ENCODE peak calls at places on chromosomes 12 and 14, in seven cellular contexts. M, E, C, A, K, T and F are unnamed samples.

GRCh38 chr14:54681819-54682261 is 114.9 kb downstream of the SAMD4A start:
- DNase-seq in K (no peak), C (no peak), A (no peak), T (no peak), M (no peak), E (peak; percentile 89), F (no peak)

GRCh38 chr12:23950011-23950774 is 723 bp upstream of the SOX5 start:
- DNase-seq in T (peak; percentile 1), K (no peak), C (no peak), E (peak; percentile 18), A (no peak), M (no peak), F (no peak)

GRCh38 chr14:96564389-96564788 is 62.2 kb downstream of the PAPOLA start:
- DNase-seq in C (no peak), A (peak; percentile 30), T (peak; percentile 13), E (peak; percentile 4), M (no peak), K (no peak), F (no peak)

GRCh38 chr14:31426663-31427062 is 6.3 kb upstream of the HEATR5A start:
- DNase-seq in K (no peak), E (no peak), C (no peak), A (no peak), T (no peak), M (no peak), F (no peak)

GRCh38 chr12:56398324-56398723 is 35.7 kb upstream of the APOF start:
- DNase-seq in K (no peak), E (no peak), C (no peak), M (no peak), A (no peak), T (no peak), F (no peak)

GRCh38 chr12:67991158-67991557 is 1.9 kb downstream of the IFNG-AS1 start:
- DNase-seq in T (no peak), M (no peak), A (no peak), K (peak; percentile 37), E (no peak), C (no peak), F (no peak)

GRCh38 chr14:106790189-106791036 is 1264.0 kb downstream of the TMEM121 start:
- DNase-seq in E (no peak), C (peak; percentile 3), A (peak; percentile 55), M (peak; percentile 92), K (peak; percentile 69), T (peak; percentile 6), F (peak; percentile 34)

GRCh38 chr12:50635356-50635755 is 128.5 kb upstream of the ATF1 start:
- DNase-seq in M (no peak), T (no peak), E (no peak), K (no peak), A (no peak), C (no peak), F (no peak)

GRCh38 chr14:101559624-101560533 is 1.4 kb upstream of the DIO3 start:
- DNase-seq in A (no peak), C (no peak), E (peak; percentile 14), K (no peak), M (peak; percentile 77), T (peak; percentile 33), F (no peak)

GRCh38 chr12:5391638-5392037 is 40.3 kb upstream of the NTF3 start:
- DNase-seq in K (no peak), A (no peak), E (peak; percentile 10), C (no peak), T (peak; percentile 2), M (no peak), F (no peak)

GRCh38 chr12:88339966-88340365 is 197.9 kb downstream of the TMTC3 start:
- DNase-seq in T (peak; percentile 36), A (no peak), E (peak; percentile 28), K (no peak), C (no peak), M (no peak), F (no peak)

GRCh38 chr12:109759076-109759420 is 45.4 kb downstream of the FAM222A start:
- DNase-seq in E (no peak), A (no peak), K (no peak), M (no peak), C (no peak), T (no peak), F (no peak)

GRCh38 chr14:91352101-91352500 is 65.5 kb downstream of the CCDC88C start:
- DNase-seq in E (peak; percentile 12), C (peak; percentile 41), M (no peak), K (no peak), A (no peak), T (peak; percentile 62), F (peak; percentile 8)

GRCh38 chr14:66137076-66137475 is 349.1 kb upstream of the CCDC196 start:
- DNase-seq in C (peak; percentile 69), E (no peak), M (no peak), A (no peak), K (no peak), T (no peak), F (no peak)

GRCh38 chr12:7588703-7589329 is 76.9 kb downstream of the APOBEC1 start:
- DNase-seq in C (no peak), M (peak; percentile 71), T (peak; percentile 73), K (peak; percentile 41), E (peak; percentile 53), A (no peak), F (no peak)

GRCh38 chr12:127690161-127690560 is 576.8 kb upstream of the TMEM132C start:
- DNase-seq in K (no peak), A (no peak), M (no peak), T (no peak), C (no peak), E (no peak), F (no peak)

GRCh38 chr14:93068721-93069120 is 47.0 kb downstream of the ITPK1 start:
- DNase-seq in C (no peak), E (no peak), A (no peak), T (no peak), K (no peak), M (no peak), F (no peak)

GRCh38 chr12:120866143-120866542 is 38.0 kb downstream of the SPPL3 start:
- DNase-seq in E (peak; percentile 83), T (no peak), M (no peak), C (no peak), A (no peak), K (no peak), F (no peak)

GRCh38 chr14:96086032-96086431 is 46.9 kb downstream of the C14orf132 start:
- DNase-seq in T (peak; percentile 94), C (no peak), E (peak; percentile 62), M (peak; percentile 74), K (no peak), A (no peak), F (no peak)

GRCh38 chr12:14903386-14904098 is 17.9 kb upstream of the MGP start:
- DNase-seq in E (no peak), A (no peak), M (no peak), K (no peak), C (no peak), T (no peak), F (no peak)

GRCh38 chr14:92759300-92759678 is 10.9 kb upstream of the LGMN start:
- DNase-seq in M (peak; percentile 55), K (no peak), T (peak; percentile 43), E (peak; percentile 59), A (peak; percentile 26), C (no peak), F (no peak)

GRCh38 chr12:3261782-3262359 is 184.7 kb downstream of the TSPAN9 start:
- DNase-seq in A (no peak), K (no peak), C (no peak), E (peak; percentile 33), T (peak; percentile 30), M (no peak), F (no peak)